ENCODE peak calls at places on chromosome 2, in nine cellular contexts. V is fibroblast of lung; A is breast epithelium; H is thoracic aorta; G is A549; J is right atrium auricular region; Y is Karpas-422; C is small intestine; X is CD8-positive, alpha-beta T cell. E is an unnamed sample.

GRCh38 chr2:204840504-204840903 is 295.2 kb downstream of the PARD3B start:
- DNase-seq in V (no peak), A (no peak), H (no peak), G (no peak), J (no peak), Y (no peak), C (no peak), X (no peak), E (no peak)

GRCh38 chr2:10654069-10654468 is 35.7 kb downstream of the NOL10 start:
- DNase-seq in V (peak; percentile 19), A (no peak), H (no peak), G (no peak), J (no peak), Y (no peak), C (peak; percentile 58), X (peak; percentile 16), E (no peak)

GRCh38 chr2:96319396-96319795 is 5.7 kb upstream of the ITPRIPL1 start:
- DNase-seq in V (no peak), A (no peak), H (no peak), G (no peak), J (no peak), Y (no peak), C (no peak), X (no peak), E (no peak)

GRCh38 chr2:23367760-23368159 is 17.2 kb upstream of the KLHL29 start:
- DNase-seq in V (peak; percentile 67), A (no peak), H (no peak), G (no peak), J (no peak), Y (no peak), C (no peak), X (no peak), E (no peak)

GRCh38 chr2:156118753-156119416 is 213.6 kb downstream of the NR4A2 start:
- DNase-seq in V (no peak), A (no peak), H (no peak), G (no peak), J (no peak), Y (no peak), C (peak; percentile 33), X (no peak), E (no peak)

GRCh38 chr2:20544093-20544747 is 97.3 kb downstream of the RHOB start:
- DNase-seq in V (no peak), A (no peak), H (no peak), G (no peak), J (no peak), Y (no peak), C (no peak), X (no peak), E (no peak)

GRCh38 chr2:48249093-48249492 is 280.9 kb upstream of the STON1 start:
- DNase-seq in V (peak; percentile 92), A (no peak), H (no peak), G (no peak), J (no peak), Y (no peak), C (no peak), X (no peak), E (no peak)

GRCh38 chr2:151032741-151033152 is 228.9 kb downstream of the RBM43 start:
- DNase-seq in V (peak; percentile 95), A (no peak), H (no peak), G (no peak), J (no peak), Y (no peak), C (no peak), X (no peak), E (no peak)

DNA sequence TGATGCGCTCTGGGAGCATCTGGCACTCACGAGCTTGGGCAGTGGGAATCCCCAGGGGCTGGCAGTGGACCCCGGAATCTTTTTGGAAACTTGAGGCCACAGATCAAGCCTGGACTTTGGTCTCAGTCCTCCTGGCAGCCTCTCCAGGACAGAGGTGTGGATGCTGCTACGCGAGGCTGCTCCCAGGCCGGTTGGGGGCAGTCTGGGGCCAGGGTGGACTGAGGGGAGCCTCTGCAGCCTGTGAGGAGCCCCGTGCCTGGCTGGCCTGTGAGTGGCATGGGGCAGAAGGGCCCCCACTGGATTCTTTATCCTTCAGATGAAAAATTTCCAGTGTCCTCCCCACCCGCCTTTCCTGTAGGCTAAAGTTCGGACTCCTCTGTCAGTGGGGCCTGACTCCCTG is 12.7 kb upstream of the DES start:
- DNase-seq in V (no peak), A (no peak), H (no peak), G (no peak), J (no peak), Y (no peak), C (no peak), X (no peak), E (no peak)
- H3K4me3 ChIP-seq in V (no peak overlapping the region), A (no peak overlapping the region), H (no peak overlapping the region), G (no peak overlapping the region), J (no peak overlapping the region), Y (no peak overlapping the region), C (no peak overlapping the region), X (no peak overlapping the region), E (no peak overlapping the region)

DNA sequence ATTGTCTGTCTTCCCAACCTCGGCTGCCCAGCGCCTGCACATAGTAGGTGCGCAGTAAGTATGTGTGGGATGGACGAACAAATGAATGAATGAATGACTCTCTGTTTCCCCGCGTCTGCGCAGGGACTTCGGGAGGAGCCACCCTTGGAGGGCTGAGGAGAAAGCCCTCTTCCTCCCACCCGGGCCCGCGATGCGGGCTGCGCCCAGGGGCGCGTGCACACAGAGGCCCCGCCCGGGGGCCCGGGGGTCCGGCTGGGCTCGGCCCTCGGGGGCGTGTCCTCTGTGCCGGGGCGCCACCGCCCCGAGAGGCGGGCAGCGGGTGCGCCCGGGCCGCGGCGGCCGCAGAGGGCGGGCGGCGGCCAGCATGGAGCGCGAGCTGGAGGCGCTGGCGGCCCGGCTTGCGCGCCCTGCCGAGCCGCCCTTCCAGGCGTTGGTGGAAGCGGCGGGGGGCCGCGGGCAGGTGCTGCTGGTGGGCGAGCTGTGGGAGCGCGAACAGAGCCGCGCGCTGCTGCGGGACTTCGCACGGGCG is at the start of gene C2orf72:
- DNase-seq in V (no peak), A (no peak), H (no peak), G (peak; percentile 47), J (no peak), Y (no peak), C (peak; percentile 25), X (no peak), E (no peak)
- H3K4me3 ChIP-seq in V (no peak within 1 kb of the TSS), A (peak within 1 kb of the TSS; percentile 45), H (peak within 1 kb of the TSS; percentile 48), G (peak within 1 kb of the TSS; percentile 57), J (peak within 1 kb of the TSS; percentile 19), Y (no peak within 1 kb of the TSS), C (peak within 1 kb of the TSS; percentile 41), X (no peak within 1 kb of the TSS), E (peak within 1 kb of the TSS; percentile 31)

DNA sequence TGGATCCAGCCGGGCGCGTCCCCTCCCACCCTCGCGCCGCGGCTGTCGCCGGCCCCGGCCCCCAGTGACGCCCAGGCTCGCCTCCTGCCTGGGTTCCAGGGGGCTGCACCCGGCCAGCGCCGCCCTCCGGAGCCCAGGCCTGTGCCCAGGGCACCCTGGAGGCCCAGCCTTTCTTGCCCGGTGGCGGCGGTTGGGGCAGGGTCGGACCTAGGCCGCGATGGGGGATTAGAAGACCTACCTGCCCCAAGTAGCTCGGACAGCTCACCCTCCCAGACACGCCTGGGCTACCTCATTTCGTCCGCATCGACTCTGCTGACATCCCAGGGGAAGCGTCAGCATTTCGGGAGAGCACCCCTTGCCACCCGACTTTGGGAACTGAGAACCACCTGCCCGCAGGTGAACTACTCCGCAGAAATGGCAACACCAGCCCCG is 727 bp upstream of the ARL4C start:
- DNase-seq in V (no peak), A (no peak), H (no peak), G (no peak), J (no peak), Y (no peak), C (no peak), X (no peak), E (no peak)
- H3K4me3 ChIP-seq in V (no peak overlapping the region), A (peak overlapping the region; percentile 77), H (peak overlapping the region; percentile 70), G (peak overlapping the region; percentile 77), J (peak overlapping the region; percentile 69), Y (no peak overlapping the region), C (peak overlapping the region; percentile 40), X (peak overlapping the region; percentile 24), E (no peak overlapping the region)

GRCh38 chr2:209574515-209574914 is 150.7 kb downstream of the MAP2 start:
- DNase-seq in V (no peak), A (no peak), H (no peak), G (no peak), J (no peak), Y (no peak), C (no peak), X (no peak), E (no peak)

GRCh38 chr2:209577376-209578357 is 153.8 kb downstream of the MAP2 start:
- DNase-seq in V (peak; percentile 43), A (no peak), H (no peak), G (no peak), J (no peak), Y (peak; percentile 68), C (peak; percentile 3), X (no peak), E (peak; percentile 5)

GRCh38 chr2:209584915-209585314 is 161.1 kb downstream of the MAP2 start:
- DNase-seq in V (no peak), A (no peak), H (no peak), G (no peak), J (no peak), Y (no peak), C (no peak), X (no peak), E (no peak)

GRCh38 chr2:209578394-209579006 is 154.7 kb downstream of the MAP2 start:
- DNase-seq in V (no peak), A (no peak), H (no peak), G (no peak), J (no peak), Y (no peak), C (no peak), X (no peak), E (no peak)

GRCh38 chr2:209579236-209579749 is 155.4 kb downstream of the MAP2 start:
- DNase-seq in V (peak; percentile 34), A (no peak), H (no peak), G (no peak), J (no peak), Y (no peak), C (no peak), X (no peak), E (no peak)
- H3K4me3 ChIP-seq in V (peak overlapping the region; percentile 30), A (peak overlapping the region; percentile 15), H (peak overlapping the region; percentile 61), G (no peak overlapping the region), J (peak overlapping the region; percentile 32), Y (no peak overlapping the region), C (no peak overlapping the region), X (no peak overlapping the region), E (peak overlapping the region; percentile 21)

GRCh38 chr2:118059919-118060478 is 28.3 kb upstream of the INSIG2 start:
- DNase-seq in V (peak; percentile 44), A (no peak), H (no peak), G (no peak), J (no peak), Y (peak; percentile 70), C (no peak), X (no peak), E (peak; percentile 76)

GRCh38 chr2:118052474-118052873 is 35.8 kb upstream of the INSIG2 start:
- DNase-seq in V (no peak), A (no peak), H (no peak), G (no peak), J (no peak), Y (no peak), C (no peak), X (no peak), E (no peak)

GRCh38 chr2:118055512-118056164 is 32.6 kb upstream of the INSIG2 start:
- DNase-seq in V (no peak), A (no peak), H (no peak), G (no peak), J (no peak), Y (peak; percentile 93), C (no peak), X (no peak), E (peak; percentile 72)

GRCh38 chr2:118058979-118059378 is 29.3 kb upstream of the INSIG2 start:
- DNase-seq in V (no peak), A (no peak), H (no peak), G (no peak), J (no peak), Y (no peak), C (no peak), X (no peak), E (no peak)

GRCh38 chr2:118056165-118056534 is 32.1 kb upstream of the INSIG2 start:
- DNase-seq in V (no peak), A (no peak), H (no peak), G (no peak), J (no peak), Y (peak; percentile 95), C (no peak), X (no peak), E (peak; percentile 86)
- H3K4me3 ChIP-seq in V (no peak overlapping the region), A (no peak overlapping the region), H (no peak overlapping the region), G (no peak overlapping the region), J (no peak overlapping the region), Y (peak overlapping the region; percentile 57), C (no peak overlapping the region), X (no peak overlapping the region), E (peak overlapping the region; percentile 26)

E was measured in GM12865.